ENCODE peak calls at places on chromosomes 6 and 20, in nine cellular contexts. L, Q, G, B, T, Y, O, D and R are unnamed samples.

GRCh38 chr6:1527098-1527497 is 82.6 kb upstream of the FOXC1 start:
- DNase-seq in T (peak), D (no peak), Y (peak), B (peak), Q (no peak), L (peak), O (no peak), G (peak), R (no peak)

GRCh38 chr6:129592516-129593232 is 117.3 kb downstream of the ARHGAP18 start:
- DNase-seq in B (no peak), O (no peak), L (no peak), Y (no peak), D (no peak), T (no peak), G (peak), Q (no peak), R (no peak)

GRCh38 chr6:89984926-89985743 is 90.9 kb downstream of the GJA10 start:
- DNase-seq in Y (no peak), G (peak), D (peak), T (no peak), Q (no peak), L (peak), O (no peak), B (peak), R (peak)

GRCh38 chr20:5606347-5606746 is 143.9 kb upstream of the SHLD1 start:
- DNase-seq in O (no peak), L (no peak), G (no peak), B (no peak), T (peak), Y (no peak), D (no peak), Q (no peak), R (no peak)

GRCh38 chr6:144344651-144345050 is 59.5 kb downstream of the UTRN start:
- DNase-seq in Y (no peak), L (no peak), G (no peak), O (no peak), B (no peak), Q (no peak), T (peak), D (no peak), R (no peak)

GRCh38 chr20:38373231-38373867 is 27.1 kb downstream of the LBP start:
- DNase-seq in G (no peak), O (no peak), L (no peak), T (no peak), B (no peak), D (no peak), Y (no peak), Q (no peak), R (no peak)

GRCh38 chr6:80540700-80541099 is 434.2 kb downstream of the BCKDHB start:
- DNase-seq in B (no peak), O (no peak), Q (no peak), T (no peak), Y (no peak), G (no peak), L (no peak), D (no peak), R (no peak)

GRCh38 chr20:41268917-41269652 is 48.4 kb downstream of the ZHX3 start:
- DNase-seq in B (no peak), G (peak), O (no peak), Q (no peak), T (no peak), Y (no peak), L (no peak), D (no peak), R (no peak)

GRCh38 chr20:25015986-25016385 is 23.4 kb upstream of the APMAP start:
- DNase-seq in O (no peak), L (no peak), Y (no peak), Q (no peak), T (no peak), B (no peak), D (no peak), G (no peak), R (no peak)

GRCh38 chr20:6473197-6473596 is 294.3 kb upstream of the BMP2 start:
- DNase-seq in G (peak), B (no peak), Q (no peak), L (peak), D (no peak), T (no peak), O (no peak), Y (no peak), R (no peak)

GRCh38 chr6:127494240-127494767 is 24.8 kb downstream of the MTCL3 start:
- DNase-seq in Y (no peak), T (no peak), O (peak), B (no peak), L (no peak), D (no peak), Q (no peak), G (no peak), R (no peak)

GRCh38 chr6:155807243-155807642 is 351.6 kb upstream of the NOX3 start:
- DNase-seq in L (no peak), B (no peak), Y (no peak), T (no peak), Q (no peak), O (no peak), G (no peak), D (no peak), R (no peak)

GRCh38 chr6:16244446-16244845 is 6.1 kb downstream of the GMPR start:
- DNase-seq in B (no peak), Q (no peak), Y (no peak), O (no peak), L (no peak), D (no peak), T (no peak), G (no peak), R (no peak)